ENCODE peak calls at places on chromosome 17, in ten cellular contexts. B, S, D, E, C, R, X, A, I and V are unnamed samples.

GRCh38 chr17:80781851-80782277 is 209.8 kb upstream of the CHMP6 start:
- DNase-seq in S (no peak), I (no peak), B (no peak), C (no peak), E (no peak), A (no peak), R (no peak), D (no peak), X (no peak), V (no peak)

GRCh38 chr17:752620-753219 is 656 bp upstream of the GEMIN4 start:
- DNase-seq in E (no peak), R (peak; percentile 82), S (no peak), I (no peak), A (no peak), D (peak; percentile 53), C (no peak), X (no peak), B (peak; percentile 61), V (peak; percentile 28)

GRCh38 chr17:36939059-36939943 is 2.0 kb downstream of the LHX1 start:
- DNase-seq in R (no peak), C (no peak), S (no peak), A (no peak), B (no peak), X (no peak), D (no peak), I (no peak), E (no peak), V (no peak)

GRCh38 chr17:81711814-81712467 is at the start of gene SLC25A10:
- DNase-seq in R (peak; percentile 89), D (peak; percentile 90), C (peak; percentile 81), I (peak; percentile 48), X (peak; percentile 92), E (peak; percentile 62), A (peak; percentile 64), S (peak; percentile 83), B (peak; percentile 96), V (no peak)

GRCh38 chr17:66829883-66830282 is 5.0 kb upstream of the CACNG5 start:
- DNase-seq in X (no peak), R (no peak), B (no peak), I (no peak), E (no peak), D (no peak), S (no peak), A (no peak), C (no peak), V (no peak)

GRCh38 chr17:34167359-34167758 is 87.7 kb upstream of the CCL2 start:
- DNase-seq in R (no peak), B (no peak), D (no peak), I (no peak), A (no peak), C (no peak), S (no peak), X (peak; percentile 3), E (no peak), V (no peak)

GRCh38 chr17:43880420-43880991 is 26.8 kb downstream of the MPP2 start:
- DNase-seq in S (no peak), E (no peak), D (peak; percentile 69), R (no peak), A (no peak), X (peak; percentile 34), B (peak; percentile 91), I (no peak), C (peak; percentile 66), V (no peak)

GRCh38 chr17:29847527-29847931 is 82.5 kb downstream of the SSH2 start:
- DNase-seq in R (no peak), X (peak; percentile 26), A (no peak), E (no peak), D (no peak), S (no peak), C (no peak), I (no peak), B (no peak), V (no peak)

GRCh38 chr17:72079700-72080099 is 41.1 kb upstream of the SOX9 start:
- DNase-seq in B (no peak), X (no peak), R (no peak), D (no peak), I (no peak), S (no peak), E (no peak), C (no peak), A (no peak), V (no peak)

GRCh38 chr17:38579934-38580333 is 25.8 kb downstream of the SRCIN1 start:
- DNase-seq in I (peak; percentile 41), R (no peak), D (peak; percentile 43), E (no peak), C (peak; percentile 39), A (no peak), S (no peak), X (no peak), B (no peak), V (peak; percentile 44)

GRCh38 chr17:9839433-9839832 is 13.7 kb downstream of the GLP2R start:
- DNase-seq in R (no peak), S (no peak), X (no peak), C (no peak), I (no peak), B (no peak), A (no peak), D (peak; percentile 19), E (no peak), V (no peak)

GRCh38 chr17:3894188-3894587 is 1.3 kb upstream of the CAMKK1 start:
- DNase-seq in E (no peak), D (no peak), A (no peak), R (no peak), S (no peak), C (no peak), X (no peak), I (no peak), B (no peak), V (no peak)

GRCh38 chr17:65198653-65199382 is 61.6 kb downstream of the RGS9 start:
- DNase-seq in E (peak; percentile 62), A (no peak), C (peak; percentile 78), X (peak; percentile 85), R (no peak), B (peak; percentile 67), I (no peak), S (no peak), D (peak; percentile 79), V (no peak)

GRCh38 chr17:51398128-51398525 is 137.8 kb downstream of the UTP18 start:
- DNase-seq in E (no peak), X (no peak), R (no peak), I (no peak), D (no peak), S (no peak), A (no peak), C (no peak), B (no peak), V (no peak)

GRCh38 chr17:21463779-21464407 is 87.7 kb downstream of the KCNJ12 start:
- DNase-seq in A (no peak), S (no peak), D (no peak), B (no peak), I (no peak), E (no peak), C (no peak), X (peak; percentile 27), R (no peak), V (no peak)

GRCh38 chr17:76752006-76752405 is 14.1 kb downstream of the MFSD11 start:
- DNase-seq in D (no peak), B (no peak), A (no peak), I (no peak), R (no peak), X (no peak), S (no peak), C (no peak), E (no peak), V (no peak)

GRCh38 chr17:76543482-76544122 is 3.8 kb downstream of the PRCD start:
- DNase-seq in I (peak; percentile 70), R (no peak), C (no peak), D (no peak), B (no peak), A (no peak), S (no peak), X (no peak), E (no peak), V (no peak)

GRCh38 chr17:75272848-75273184 is 1.8 kb upstream of the MIF4GD start:
- DNase-seq in S (no peak), A (no peak), B (no peak), D (no peak), E (no peak), I (no peak), X (no peak), C (no peak), R (no peak), V (no peak)

GRCh38 chr17:58205936-58206335 is 13.1 kb downstream of the MKS1 start:
- DNase-seq in D (no peak), R (no peak), C (no peak), I (no peak), A (no peak), B (no peak), E (no peak), S (no peak), X (no peak), V (no peak)

GRCh38 chr17:80395402-80396151 is 19.4 kb upstream of the ENDOV start:
- DNase-seq in C (no peak), A (no peak), I (no peak), X (no peak), S (no peak), D (no peak), B (no peak), E (no peak), R (no peak), V (no peak)

GRCh38 chr17:16938031-16938430 is 33.9 kb downstream of the TNFRSF13B start:
- DNase-seq in S (no peak), R (peak; percentile 4), B (no peak), I (no peak), C (no peak), E (no peak), D (no peak), X (no peak), A (no peak), V (no peak)

GRCh38 chr17:63173903-63174302 is 207.9 kb downstream of the TANC2 start:
- DNase-seq in I (no peak), R (no peak), C (no peak), A (no peak), S (no peak), E (no peak), X (no peak), D (no peak), B (no peak), V (no peak)

GRCh38 chr17:3026125-3026855 is 37.1 kb downstream of the OR1D5 start:
- DNase-seq in X (no peak), D (no peak), C (no peak), I (no peak), S (no peak), B (no peak), E (no peak), R (no peak), A (no peak), V (no peak)

GRCh38 chr17:17514993-17515920 is 19.1 kb upstream of the RASD1 start:
- DNase-seq in X (no peak), S (no peak), C (no peak), A (no peak), I (no peak), E (no peak), B (no peak), R (peak; percentile 19), D (no peak), V (no peak)

GRCh38 chr17:44281570-44281969 is 13.6 kb upstream of the SLC4A1 start:
- DNase-seq in S (no peak), I (no peak), D (no peak), C (no peak), A (no peak), E (no peak), B (no peak), R (no peak), X (no peak), V (no peak)